ENCODE peak calls at places on chromosomes 13 and 19, in five cellular contexts. K, V, M, N and F are unnamed samples.

GRCh38 chr19:4375164-4375619 is 25.2 kb downstream of the SH3GL1 start:
- DNase-seq in N (no peak), K (no peak), M (no peak), V (no peak), F (no peak)

GRCh38 chr13:35787937-35788336 is 311.4 kb upstream of the MAB21L1 start:
- DNase-seq in K (no peak), M (no peak), N (no peak), V (no peak), F (no peak)

GRCh38 chr13:50119593-50119992 is 104.3 kb downstream of the KCNRG start:
- DNase-seq in M (no peak), N (no peak), V (no peak), K (no peak), F (no peak)

GRCh38 chr13:44437356-44438233 is 64.0 kb downstream of the SERP2 start:
- DNase-seq in V (no peak), N (no peak), K (peak), M (no peak), F (no peak)

GRCh38 chr19:1747285-1748114 is 5.8 kb upstream of the ONECUT3 start:
- DNase-seq in V (no peak), M (peak), N (peak), K (peak), F (no peak)

GRCh38 chr13:49022472-49023144 is 46.9 kb downstream of the FNDC3A start:
- DNase-seq in M (no peak), K (no peak), N (no peak), V (no peak), F (no peak)

GRCh38 chr13:41568990-41569387 is 111.6 kb downstream of the RGCC start:
- DNase-seq in K (no peak), N (no peak), M (no peak), V (no peak), F (no peak)

GRCh38 chr19:51470966-51471365 is 7.4 kb upstream of the CEACAM18 start:
- DNase-seq in N (no peak), V (no peak), M (no peak), K (no peak), F (no peak)

GRCh38 chr13:44764334-44764733 is 188.2 kb upstream of the TSC22D1 start:
- DNase-seq in K (no peak), V (no peak), N (no peak), M (no peak), F (no peak)

GRCh38 chr13:52371736-52372247 is 34.2 kb downstream of the THSD1 start:
- DNase-seq in V (no peak), M (no peak), K (no peak), N (no peak), F (no peak)

GRCh38 chr13:28718186-28718537 is 608 bp downstream of the SLC46A3 start:
- DNase-seq in N (no peak), V (no peak), K (no peak), M (no peak), F (no peak)

GRCh38 chr13:49908637-49909036 is 27.5 kb downstream of the SPRYD7 start:
- DNase-seq in N (no peak), V (no peak), K (no peak), M (no peak), F (no peak)

GRCh38 chr19:50046649-50047503 is 21.1 kb downstream of the ZNF473 start:
- DNase-seq in V (peak), M (peak), N (peak), K (no peak), F (peak)

GRCh38 chr19:43504426-43505185 is at the start of gene PHLDB3:
- DNase-seq in K (no peak), N (no peak), M (peak), V (peak), F (no peak)

GRCh38 chr13:112859817-112860190 is 109.2 kb upstream of the MCF2L start:
- DNase-seq in N (no peak), K (peak), V (no peak), M (no peak), F (no peak)

GRCh38 chr13:84192125-84192524 is 309.9 kb upstream of the SLITRK1 start:
- DNase-seq in M (no peak), N (no peak), V (no peak), K (no peak), F (no peak)

GRCh38 chr13:105783261-105783660 is 752.2 kb downstream of the EFNB2 start:
- DNase-seq in V (no peak), K (no peak), M (no peak), N (no peak), F (no peak)

GRCh38 chr13:78020861-78021260 is 102.2 kb upstream of the EDNRB start:
- DNase-seq in N (no peak), K (no peak), V (peak), M (no peak), F (no peak)

GRCh38 chr13:21696865-21697448 is 26.1 kb downstream of the FGF9 start:
- DNase-seq in N (no peak), M (no peak), V (no peak), K (no peak), F (no peak)

GRCh38 chr13:45256254-45256653 is 55.4 kb upstream of the KCTD4 start:
- DNase-seq in N (no peak), V (no peak), M (no peak), K (no peak), F (no peak)

GRCh38 chr19:4393947-4394590 is 6.3 kb downstream of the SH3GL1 start:
- DNase-seq in N (no peak), V (peak), K (no peak), M (no peak), F (no peak)

GRCh38 chr13:80001510-80001842 is 339.4 kb downstream of the SPRY2 start:
- DNase-seq in K (no peak), N (no peak), M (no peak), V (no peak), F (no peak)

GRCh38 chr19:34662919-34663318 is 14.0 kb downstream of the SCGB2B2 start:
- DNase-seq in V (no peak), M (no peak), N (peak), K (no peak), F (peak)

GRCh38 chr19:6678690-6679109 is 8.7 kb upstream of the TNFSF14 start:
- DNase-seq in N (peak), M (no peak), V (peak), K (no peak), F (no peak)

GRCh38 chr19:58553799-58554493 is 959 bp downstream of the CHMP2A start:
- DNase-seq in M (no peak), V (peak), K (no peak), N (no peak), F (no peak)

GRCh38 chr19:13176345-13176744 is 26.1 kb downstream of the IER2 start:
- DNase-seq in M (no peak), V (no peak), N (no peak), K (no peak), F (no peak)

GRCh38 chr19:16461630-16462051 is 10.1 kb downstream of the EPS15L1 start:
- DNase-seq in K (no peak), V (no peak), N (no peak), M (no peak), F (no peak)

GRCh38 chr13:106867249-106867648 is 299.3 kb upstream of the ARGLU1 start:
- DNase-seq in N (no peak), M (no peak), K (no peak), V (no peak), F (no peak)

GRCh38 chr19:6501740-6502648 is at the start of gene TUBB4A:
- DNase-seq in V (peak), K (peak), N (peak), M (no peak), F (no peak)

GRCh38 chr13:44874886-44875630 is 114.2 kb downstream of the NUFIP1 start:
- DNase-seq in M (no peak), K (no peak), N (no peak), V (no peak), F (no peak)

GRCh38 chr19:7706662-7707454 is 4.9 kb upstream of the FCER2 start:
- DNase-seq in K (no peak), N (no peak), V (no peak), M (no peak), F (no peak)

GRCh38 chr13:42392706-42393572 is 121.0 kb downstream of the AKAP11 start:
- DNase-seq in N (no peak), K (no peak), V (no peak), M (no peak), F (peak)

GRCh38 chr19:39126312-39126561 is 651 bp downstream of the PAK4 start:
- DNase-seq in M (no peak), N (no peak), V (no peak), K (no peak), F (no peak)